ENCODE peak calls at places on chromosomes 6 and 20, in ten cellular contexts. C is small intestine; T is HTR-8/SVneo; H is cardiac fibroblast; D is stimulated activated CD8-positive, alpha-beta memory T cell treated with anti-CD3 and anti-CD28 coated beads, Interleukin-4, amount 100 ng/mL, for 4 hours; I is choroid plexus epithelial cell; K is adipocyte; Q is MCF 10A; L is omental fat pad; Z is SK-MEL-5. N is an unnamed sample.

GRCh38 chr6:107743311-107743710 is 80.8 kb downstream of the SCML4 start:
- DNase-seq in C (no peak), T (no peak), H (no peak), D (no peak), I (no peak), K (no peak), Q (no peak), L (no peak), Z (no peak), N (no peak)

GRCh38 chr6:140987364-140988135 is 1145.2 kb upstream of the GJE1 start:
- DNase-seq in C (no peak), T (no peak), H (no peak), D (no peak), I (peak), K (no peak), Q (no peak), L (no peak), Z (no peak), N (no peak)

GRCh38 chr20:61868466-61869090 is 197.1 kb downstream of the TAF4 start:
- DNase-seq in C (no peak), T (no peak), H (no peak), D (no peak), I (no peak), K (no peak), Q (no peak), L (no peak), Z (no peak), N (no peak)

GRCh38 chr6:73746776-73747175 is 50.8 kb downstream of the CD109 start:
- DNase-seq in C (no peak), T (no peak), H (peak), D (no peak), I (peak), K (peak), Q (no peak), L (no peak), Z (no peak), N (peak)

GRCh38 chr6:7912736-7913517 is 2.3 kb upstream of the TXNDC5 start:
- DNase-seq in C (no peak), T (no peak), H (peak), D (no peak), I (no peak), K (no peak), Q (no peak), L (no peak), Z (no peak), N (no peak)

GRCh38 chr6:125102901-125103300 is 50.7 kb upstream of the TPD52L1 start:
- DNase-seq in C (no peak), T (peak), H (peak), D (no peak), I (peak), K (peak), Q (peak), L (no peak), Z (peak), N (peak)

GRCh38 chr6:36843169-36843568 is 3.9 kb upstream of the CPNE5 start:
- DNase-seq in C (peak), T (no peak), H (no peak), D (no peak), I (no peak), K (no peak), Q (no peak), L (no peak), Z (no peak), N (no peak)

GRCh38 chr6:3701631-3702030 is 49.9 kb downstream of the PXDC1 start:
- DNase-seq in C (no peak), T (no peak), H (no peak), D (no peak), I (no peak), K (no peak), Q (no peak), L (no peak), Z (no peak), N (no peak)

GRCh38 chr6:107290491-107290890 is 168.9 kb downstream of the PDSS2 start:
- DNase-seq in C (no peak), T (no peak), H (no peak), D (no peak), I (no peak), K (no peak), Q (no peak), L (no peak), Z (peak), N (no peak)

GRCh38 chr6:5567352-5567751 is 306.0 kb downstream of the FARS2 start:
- DNase-seq in C (no peak), T (no peak), H (no peak), D (no peak), I (no peak), K (no peak), Q (no peak), L (no peak), Z (no peak), N (no peak)

GRCh38 chr6:118648866-118649554 is 2.4 kb downstream of the CEP85L start:
- DNase-seq in C (no peak), T (no peak), H (no peak), D (no peak), I (peak), K (peak), Q (no peak), L (no peak), Z (no peak), N (no peak)

GRCh38 chr6:72040106-72040505 is 153.8 kb downstream of the RIMS1 start:
- DNase-seq in C (no peak), T (no peak), H (no peak), D (no peak), I (peak), K (peak), Q (no peak), L (no peak), Z (no peak), N (peak)

GRCh38 chr6:152124432-152125074 is 317.1 kb downstream of the ESR1 start:
- DNase-seq in C (peak), T (peak), H (peak), D (no peak), I (peak), K (peak), Q (peak), L (no peak), Z (peak), N (peak)

GRCh38 chr6:85465762-85466161 is 15.9 kb downstream of the NT5E start:
- DNase-seq in C (no peak), T (no peak), H (no peak), D (no peak), I (no peak), K (no peak), Q (no peak), L (no peak), Z (no peak), N (no peak)

GRCh38 chr6:35566794-35567193 is 54.1 kb upstream of the TULP1 start:
- DNase-seq in C (no peak), T (no peak), H (no peak), D (no peak), I (peak), K (no peak), Q (no peak), L (no peak), Z (no peak), N (no peak)

GRCh38 chr6:170049641-170050491 is 241.0 kb downstream of the DLL1 start:
- DNase-seq in C (no peak), T (no peak), H (peak), D (no peak), I (peak), K (peak), Q (peak), L (peak), Z (no peak), N (no peak)

GRCh38 chr6:53718597-53719460 is 53.3 kb upstream of the KLHL31 start:
- DNase-seq in C (peak), T (peak), H (peak), D (no peak), I (peak), K (peak), Q (peak), L (no peak), Z (peak), N (peak)

GRCh38 chr20:25249198-25249931 is 1.5 kb downstream of the PYGB start:
- DNase-seq in C (no peak), T (peak), H (peak), D (no peak), I (peak), K (peak), Q (peak), L (no peak), Z (peak), N (no peak)

GRCh38 chr6:15242937-15243614 is 2.8 kb upstream of the JARID2 start:
- DNase-seq in C (no peak), T (no peak), H (peak), D (no peak), I (no peak), K (no peak), Q (no peak), L (no peak), Z (peak), N (no peak)

GRCh38 chr6:107219851-107220250 is 104.5 kb upstream of the BEND3 start:
- DNase-seq in C (no peak), T (no peak), H (no peak), D (no peak), I (no peak), K (no peak), Q (no peak), L (no peak), Z (no peak), N (no peak)

GRCh38 chr6:83188501-83188900 is 4.6 kb downstream of the PGM3 start:
- DNase-seq in C (no peak), T (no peak), H (no peak), D (no peak), I (no peak), K (no peak), Q (no peak), L (no peak), Z (no peak), N (no peak)

GRCh38 chr20:38724603-38725457 is 544 bp downstream of the SLC32A1 start:
- DNase-seq in C (no peak), T (no peak), H (no peak), D (no peak), I (no peak), K (no peak), Q (no peak), L (no peak), Z (no peak), N (no peak)

GRCh38 chr20:24657211-24657610 is 187.8 kb downstream of the SYNDIG1 start:
- DNase-seq in C (no peak), T (no peak), H (peak), D (no peak), I (peak), K (peak), Q (peak), L (no peak), Z (no peak), N (no peak)

GRCh38 chr6:170424634-170425126 is 118.1 kb downstream of the FAM120B start:
- DNase-seq in C (no peak), T (no peak), H (no peak), D (no peak), I (no peak), K (no peak), Q (no peak), L (no peak), Z (no peak), N (peak)

GRCh38 chr6:70108230-70108629 is 194.7 kb downstream of the COL9A1 start:
- DNase-seq in C (peak), T (peak), H (peak), D (no peak), I (peak), K (peak), Q (peak), L (no peak), Z (peak), N (peak)

GRCh38 chr6:22873531-22874136 is 304.3 kb downstream of the HDGFL1 start:
- DNase-seq in C (no peak), T (no peak), H (peak), D (no peak), I (peak), K (peak), Q (peak), L (no peak), Z (no peak), N (peak)